ENCODE peak calls at places on chromosome 16, in seven cellular contexts. One of them, this sample, is unnamed.

GRCh38 chr16:49527621-49528020 is 154.0 kb downstream of the C16orf78 start:
- DNase-seq in body of pancreas: no peak
- DNase-seq in neuronal stem cell: no peak
- DNase-seq in stomach: no peak
- DNase-seq in effector memory CD4-positive, alpha-beta T cell: no peak
- DNase-seq in sigmoid colon: no peak
- DNase-seq in left lung: no peak
- DNase-seq in this sample: no peak

GRCh38 chr16:72291121-72291520 is 119.2 kb upstream of the PMFBP1 start:
- DNase-seq in body of pancreas: no peak
- DNase-seq in neuronal stem cell: no peak
- DNase-seq in stomach: no peak
- DNase-seq in effector memory CD4-positive, alpha-beta T cell: no peak
- DNase-seq in sigmoid colon: no peak
- DNase-seq in left lung: no peak
- DNase-seq in this sample: no peak

GRCh38 chr16:16120382-16121184 is 102.7 kb downstream of the ABCC6 start:
- DNase-seq in body of pancreas: no peak
- DNase-seq in neuronal stem cell: no peak
- DNase-seq in stomach: peak; percentile 56
- DNase-seq in effector memory CD4-positive, alpha-beta T cell: no peak
- DNase-seq in sigmoid colon: peak; percentile 96
- DNase-seq in left lung: no peak
- DNase-seq in this sample: no peak

GRCh38 chr16:87538594-87538993 is 45.8 kb upstream of the ZCCHC14 start:
- DNase-seq in body of pancreas: no peak
- DNase-seq in neuronal stem cell: no peak
- DNase-seq in stomach: no peak
- DNase-seq in effector memory CD4-positive, alpha-beta T cell: no peak
- DNase-seq in sigmoid colon: no peak
- DNase-seq in left lung: no peak
- DNase-seq in this sample: no peak

GRCh38 chr16:80666378-80667257 is 125.8 kb downstream of the DYNLRB2 start:
- DNase-seq in body of pancreas: no peak
- DNase-seq in neuronal stem cell: no peak
- DNase-seq in stomach: no peak
- DNase-seq in effector memory CD4-positive, alpha-beta T cell: no peak
- DNase-seq in sigmoid colon: no peak
- DNase-seq in left lung: no peak
- DNase-seq in this sample: no peak

GRCh38 chr16:23256440-23256839 is 45.7 kb upstream of the SCNN1B start:
- DNase-seq in body of pancreas: no peak
- DNase-seq in neuronal stem cell: no peak
- DNase-seq in stomach: no peak
- DNase-seq in effector memory CD4-positive, alpha-beta T cell: no peak
- DNase-seq in sigmoid colon: no peak
- DNase-seq in left lung: no peak
- DNase-seq in this sample: no peak

GRCh38 chr16:87383522-87384161 is at the start of gene FBXO31:
- DNase-seq in body of pancreas: peak; percentile 89
- DNase-seq in neuronal stem cell: peak; percentile 96
- DNase-seq in stomach: peak; percentile 89
- DNase-seq in effector memory CD4-positive, alpha-beta T cell: peak; percentile 81
- DNase-seq in sigmoid colon: peak; percentile 92
- DNase-seq in left lung: peak; percentile 88
- DNase-seq in this sample: peak; percentile 92

GRCh38 chr16:84138824-84139627 is 6.0 kb downstream of the HSDL1 start:
- DNase-seq in body of pancreas: no peak
- DNase-seq in neuronal stem cell: no peak
- DNase-seq in stomach: peak; percentile 37
- DNase-seq in effector memory CD4-positive, alpha-beta T cell: no peak
- DNase-seq in sigmoid colon: no peak
- DNase-seq in left lung: peak; percentile 61
- DNase-seq in this sample: peak; percentile 58

GRCh38 chr16:15466886-15467781 is 32.7 kb downstream of the BMERB1 start:
- DNase-seq in body of pancreas: no peak
- DNase-seq in neuronal stem cell: no peak
- DNase-seq in stomach: no peak
- DNase-seq in effector memory CD4-positive, alpha-beta T cell: no peak
- DNase-seq in sigmoid colon: no peak
- DNase-seq in left lung: no peak
- DNase-seq in this sample: no peak

GRCh38 chr16:57371494-57372371 is 557 bp upstream of the CX3CL1 start:
- DNase-seq in body of pancreas: no peak
- DNase-seq in neuronal stem cell: peak; percentile 76
- DNase-seq in stomach: no peak
- DNase-seq in effector memory CD4-positive, alpha-beta T cell: no peak
- DNase-seq in sigmoid colon: no peak
- DNase-seq in left lung: no peak
- DNase-seq in this sample: no peak

GRCh38 chr16:6081320-6081976 is 983.9 kb upstream of the EEF2KMT start:
- DNase-seq in body of pancreas: peak; percentile 34
- DNase-seq in neuronal stem cell: peak; percentile 57
- DNase-seq in stomach: no peak
- DNase-seq in effector memory CD4-positive, alpha-beta T cell: no peak
- DNase-seq in sigmoid colon: no peak
- DNase-seq in left lung: no peak
- DNase-seq in this sample: peak; percentile 20

GRCh38 chr16:4293181-4293716 is 20.4 kb upstream of the TFAP4 start:
- DNase-seq in body of pancreas: no peak
- DNase-seq in neuronal stem cell: no peak
- DNase-seq in stomach: no peak
- DNase-seq in effector memory CD4-positive, alpha-beta T cell: no peak
- DNase-seq in sigmoid colon: no peak
- DNase-seq in left lung: no peak
- DNase-seq in this sample: no peak

GRCh38 chr16:293043-293775 is 10.2 kb downstream of the PDIA2 start:
- DNase-seq in body of pancreas: no peak
- DNase-seq in neuronal stem cell: no peak
- DNase-seq in stomach: no peak
- DNase-seq in effector memory CD4-positive, alpha-beta T cell: no peak
- DNase-seq in sigmoid colon: no peak
- DNase-seq in left lung: no peak
- DNase-seq in this sample: no peak

GRCh38 chr16:50153648-50154368 is 702 bp downstream of the TENT4B start:
- DNase-seq in body of pancreas: no peak
- DNase-seq in neuronal stem cell: no peak
- DNase-seq in stomach: no peak
- DNase-seq in effector memory CD4-positive, alpha-beta T cell: no peak
- DNase-seq in sigmoid colon: peak; percentile 68
- DNase-seq in left lung: peak; percentile 49
- DNase-seq in this sample: peak; percentile 24

GRCh38 chr16:57284206-57284951 is at the start of gene PLLP:
- DNase-seq in body of pancreas: peak; percentile 71
- DNase-seq in neuronal stem cell: no peak
- DNase-seq in stomach: peak; percentile 74
- DNase-seq in effector memory CD4-positive, alpha-beta T cell: peak; percentile 16
- DNase-seq in sigmoid colon: peak; percentile 61
- DNase-seq in left lung: no peak
- DNase-seq in this sample: peak; percentile 76

GRCh38 chr16:9645911-9646310 is 536.3 kb downstream of the GRIN2A start:
- DNase-seq in body of pancreas: no peak
- DNase-seq in neuronal stem cell: no peak
- DNase-seq in stomach: no peak
- DNase-seq in effector memory CD4-positive, alpha-beta T cell: no peak
- DNase-seq in sigmoid colon: no peak
- DNase-seq in left lung: no peak
- DNase-seq in this sample: no peak

GRCh38 chr16:71945616-71946015 is 50.3 kb downstream of the IST1 start:
- DNase-seq in body of pancreas: no peak
- DNase-seq in neuronal stem cell: no peak
- DNase-seq in stomach: no peak
- DNase-seq in effector memory CD4-positive, alpha-beta T cell: no peak
- DNase-seq in sigmoid colon: no peak
- DNase-seq in left lung: no peak
- DNase-seq in this sample: no peak

GRCh38 chr16:16073884-16074781 is 124.7 kb downstream of the ABCC1 start:
- DNase-seq in body of pancreas: peak; percentile 61
- DNase-seq in neuronal stem cell: peak; percentile 18
- DNase-seq in stomach: peak; percentile 34
- DNase-seq in effector memory CD4-positive, alpha-beta T cell: no peak
- DNase-seq in sigmoid colon: no peak
- DNase-seq in left lung: peak; percentile 48
- DNase-seq in this sample: no peak

GRCh38 chr16:56477096-56477878 is 25.9 kb downstream of the OGFOD1 start:
- DNase-seq in body of pancreas: no peak
- DNase-seq in neuronal stem cell: no peak
- DNase-seq in stomach: no peak
- DNase-seq in effector memory CD4-positive, alpha-beta T cell: no peak
- DNase-seq in sigmoid colon: no peak
- DNase-seq in left lung: no peak
- DNase-seq in this sample: no peak

GRCh38 chr16:88840589-88841215 is 16.0 kb downstream of the GALNS start:
- DNase-seq in body of pancreas: no peak
- DNase-seq in neuronal stem cell: no peak
- DNase-seq in stomach: no peak
- DNase-seq in effector memory CD4-positive, alpha-beta T cell: no peak
- DNase-seq in sigmoid colon: no peak
- DNase-seq in left lung: no peak
- DNase-seq in this sample: no peak
- H3K36me3 ChIP-seq in body of pancreas: no peaks in the 10 kb centered on the region
- H3K36me3 ChIP-seq in neuronal stem cell: no peaks in the 10 kb centered on the region
- H3K36me3 ChIP-seq in stomach: peaks cover 58% of the 10 kb centered on the region
- H3K36me3 ChIP-seq in effector memory CD4-positive, alpha-beta T cell: peaks cover 22% of the 10 kb centered on the region
- H3K36me3 ChIP-seq in sigmoid colon: peaks cover 45% of the 10 kb centered on the region
- H3K36me3 ChIP-seq in left lung: no peaks in the 10 kb centered on the region
- H3K36me3 ChIP-seq in this sample: no peaks in the 10 kb centered on the region

DNA sequence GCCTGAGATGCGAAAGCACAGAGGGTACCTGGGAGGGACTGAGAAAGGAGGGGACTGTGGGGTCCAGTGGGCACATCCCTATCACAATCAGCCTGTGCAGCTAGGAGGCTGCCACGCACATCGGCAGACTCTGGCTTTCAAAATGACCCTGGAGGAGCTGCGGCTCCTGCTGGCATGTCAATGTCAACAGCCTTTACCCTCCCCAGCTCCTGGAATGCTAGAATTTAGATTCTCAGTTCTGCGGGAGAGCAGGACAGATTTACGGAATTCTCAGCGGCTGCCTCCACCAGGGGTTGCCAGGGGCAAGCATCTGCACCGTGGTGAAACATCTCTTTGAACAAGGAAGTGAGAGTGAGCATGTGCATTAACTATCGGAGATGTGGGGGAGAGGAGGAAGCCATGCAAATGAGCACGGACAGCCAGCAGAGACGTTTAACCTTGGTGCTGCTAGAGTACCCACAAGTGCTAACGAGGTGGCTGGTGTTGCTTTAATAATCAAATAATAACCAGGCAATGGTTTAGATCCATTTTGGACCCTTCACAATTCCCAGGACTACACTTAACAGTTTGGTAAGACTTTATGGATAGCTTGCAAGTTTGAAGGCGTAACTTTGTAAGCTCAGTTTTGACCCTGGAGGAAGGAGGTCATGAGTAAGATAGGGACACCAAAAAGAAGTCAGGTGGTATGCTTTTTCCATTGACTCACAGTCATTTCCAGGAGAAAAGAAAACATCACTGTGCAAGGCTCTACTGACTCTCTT is 54.1 kb downstream of the XYLT1 start:
- DNase-seq in body of pancreas: peak; percentile 22
- DNase-seq in neuronal stem cell: no peak
- DNase-seq in stomach: no peak
- DNase-seq in effector memory CD4-positive, alpha-beta T cell: peak; percentile 19
- DNase-seq in sigmoid colon: no peak
- DNase-seq in left lung: peak; percentile 47
- DNase-seq in this sample: no peak
- H3K4me1 ChIP-seq in body of pancreas: peaks cover 20% of the 10 kb centered on the region
- H3K4me1 ChIP-seq in neuronal stem cell: peaks cover 14% of the 10 kb centered on the region
- H3K4me1 ChIP-seq in stomach: peaks cover 13% of the 10 kb centered on the region
- H3K4me1 ChIP-seq in effector memory CD4-positive, alpha-beta T cell: peaks cover 27% of the 10 kb centered on the region
- H3K4me1 ChIP-seq in sigmoid colon: peaks cover 50% of the 10 kb centered on the region
- H3K4me1 ChIP-seq in left lung: no peaks in the 10 kb centered on the region
- H3K4me1 ChIP-seq in this sample: no peaks in the 10 kb centered on the region

DNA sequence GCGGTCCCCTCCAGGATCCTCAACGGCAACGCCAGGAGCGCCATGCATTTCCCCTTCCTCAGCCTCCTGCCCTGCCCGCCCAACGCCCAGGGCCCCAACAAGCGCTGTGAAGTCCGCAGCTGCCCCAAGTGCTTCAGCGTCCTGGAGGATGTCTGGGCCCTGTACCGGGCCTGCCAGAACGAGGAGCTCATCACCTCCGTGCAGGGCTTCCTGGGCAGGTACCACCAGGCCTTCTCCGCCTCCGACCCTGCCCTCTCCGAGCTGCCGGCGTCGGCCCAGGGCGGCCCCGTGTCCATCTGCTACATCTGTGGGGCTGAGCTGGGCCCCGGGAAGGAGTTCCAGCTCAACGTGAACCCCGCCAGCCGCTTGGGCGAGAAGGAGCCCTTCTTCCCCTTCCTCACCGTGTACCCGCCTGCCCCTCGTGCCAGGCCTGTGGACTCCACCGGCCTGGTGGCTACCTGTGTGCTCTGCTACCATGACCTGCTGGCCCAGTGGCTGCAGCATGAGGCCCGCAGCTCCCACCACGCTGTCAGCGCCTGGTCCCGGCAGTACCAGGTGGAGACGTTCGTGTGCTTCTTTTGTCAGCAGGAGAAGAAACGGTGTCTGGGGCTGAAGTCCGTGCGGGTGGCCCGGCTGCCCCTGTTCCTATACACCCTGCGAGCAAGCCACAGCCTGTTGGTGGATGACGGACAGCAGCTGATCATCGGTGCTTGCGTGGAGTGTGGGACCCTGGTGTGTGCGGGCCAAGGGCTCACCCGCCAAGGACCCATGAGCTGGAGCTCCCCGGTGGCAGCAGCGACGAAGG is 58.9 kb upstream of the CIBAR2 start:
- DNase-seq in body of pancreas: no peak
- DNase-seq in neuronal stem cell: no peak
- DNase-seq in stomach: no peak
- DNase-seq in effector memory CD4-positive, alpha-beta T cell: no peak
- DNase-seq in sigmoid colon: no peak
- DNase-seq in left lung: no peak
- DNase-seq in this sample: no peak
- H3K4me3 ChIP-seq in body of pancreas: no peak overlapping the region
- H3K4me3 ChIP-seq in neuronal stem cell: no peak overlapping the region
- H3K4me3 ChIP-seq in stomach: peak overlapping the region; percentile 58
- H3K4me3 ChIP-seq in effector memory CD4-positive, alpha-beta T cell: no peak overlapping the region
- H3K4me3 ChIP-seq in sigmoid colon: peak overlapping the region; percentile 66
- H3K4me3 ChIP-seq in left lung: peak overlapping the region; percentile 37
- H3K4me3 ChIP-seq in this sample: peak overlapping the region; percentile 38

DNA sequence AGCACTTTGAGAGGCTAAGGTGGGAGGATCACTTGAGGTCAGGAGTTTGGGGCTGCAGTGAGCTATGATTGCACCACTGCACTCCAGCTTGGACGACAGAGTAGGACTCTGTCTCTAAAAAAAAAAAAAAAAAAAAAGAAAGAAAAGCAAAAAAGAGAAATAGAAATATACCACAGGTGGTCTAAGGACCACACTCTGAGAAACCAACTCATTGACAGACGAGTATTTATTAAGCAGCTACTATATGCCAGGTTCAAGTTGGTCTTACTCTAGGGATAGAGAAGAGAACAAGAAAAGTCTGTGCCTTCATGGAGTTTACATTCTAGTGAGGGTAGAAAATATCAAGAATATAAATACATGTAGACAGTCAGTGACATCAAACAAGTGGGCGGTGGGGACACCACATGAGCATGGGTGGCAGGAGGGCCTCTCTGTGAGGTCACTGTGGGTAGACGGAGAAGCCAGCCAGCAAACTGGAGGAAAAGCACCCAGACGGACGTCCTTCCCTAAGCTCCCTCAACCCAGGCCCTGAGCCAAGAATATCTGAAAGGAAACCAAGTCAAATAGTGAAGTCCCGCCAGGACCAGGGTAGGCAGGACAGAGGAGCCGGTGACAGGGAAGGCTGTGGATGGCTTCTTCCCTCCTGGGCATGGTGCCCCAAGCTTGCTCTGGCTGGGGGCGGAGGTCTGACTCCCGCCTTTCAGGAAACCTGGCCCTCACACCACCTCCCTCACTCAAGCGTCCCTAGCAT is 4.7 kb downstream of the CDIPT start:
- DNase-seq in body of pancreas: no peak
- DNase-seq in neuronal stem cell: no peak
- DNase-seq in stomach: peak; percentile 73
- DNase-seq in effector memory CD4-positive, alpha-beta T cell: no peak
- DNase-seq in sigmoid colon: no peak
- DNase-seq in left lung: no peak
- DNase-seq in this sample: no peak
- H3K36me3 ChIP-seq in body of pancreas: no peaks in the 10 kb centered on the region
- H3K36me3 ChIP-seq in neuronal stem cell: peaks cover 22% of the 10 kb centered on the region
- H3K36me3 ChIP-seq in stomach: peaks cover 31% of the 10 kb centered on the region
- H3K36me3 ChIP-seq in effector memory CD4-positive, alpha-beta T cell: peaks cover 27% of the 10 kb centered on the region
- H3K36me3 ChIP-seq in sigmoid colon: peaks cover 34% of the 10 kb centered on the region
- H3K36me3 ChIP-seq in left lung: no peaks in the 10 kb centered on the region
- H3K36me3 ChIP-seq in this sample: peaks cover 24% of the 10 kb centered on the region

This sample was measured in HAP-1.